ENCODE peak calls at places on chromosomes 6 and 20, in seven cellular contexts. H is fibroblast of lung, U is hepatocyte, G is right lobe of liver, I is ovary, O is breast epithelium, X is spleen. S is an unnamed sample. For H3K4me1, the result is how much of the 10 kb centered on the place peaks cover.

GRCh38 chr6:118320652-118321051 is 227.4 kb upstream of the PLN start:
- DNase-seq in H (no peak), U (no peak), G (no peak), I (no peak), O (no peak), X (no peak), S (no peak)

GRCh38 chr6:116251568-116252384 is 2.1 kb downstream of the TSPYL4 start:
- DNase-seq in H (peak), U (no peak), G (no peak), I (no peak), O (no peak), X (no peak), S (no peak)

GRCh38 chr6:99867026-99867425 is 127.0 kb downstream of the MCHR2 start:
- DNase-seq in H (no peak), U (no peak), G (no peak), I (no peak), O (no peak), X (no peak), S (no peak)

GRCh38 chr6:113672691-113673149 is 184.4 kb upstream of the MARCKS start:
- DNase-seq in H (peak), U (no peak), G (peak), I (peak), O (no peak), X (no peak), S (peak)

GRCh38 chr20:47546184-47547033 is 44.7 kb downstream of the NCOA3 start:
- DNase-seq in H (peak), U (no peak), G (no peak), I (no peak), O (no peak), X (no peak), S (no peak)

GRCh38 chr6:131122007-131122406 is 13.3 kb upstream of the AKAP7 start:
- DNase-seq in H (no peak), U (no peak), G (no peak), I (no peak), O (no peak), X (no peak), S (no peak)

GRCh38 chr20:47276856-47277541 is 79.5 kb downstream of the ZMYND8 start:
- DNase-seq in H (peak), U (no peak), G (no peak), I (peak), O (peak), X (no peak), S (peak)

GRCh38 chr6:143510991-143511891 is at the start of gene FUCA2:
- DNase-seq in H (peak), U (peak), G (peak), I (peak), O (peak), X (peak), S (peak)

GRCh38 chr6:17865798-17866725 is 121.4 kb downstream of the KIF13A start:
- DNase-seq in H (peak), U (peak), G (no peak), I (peak), O (no peak), X (no peak), S (peak)

DNA sequence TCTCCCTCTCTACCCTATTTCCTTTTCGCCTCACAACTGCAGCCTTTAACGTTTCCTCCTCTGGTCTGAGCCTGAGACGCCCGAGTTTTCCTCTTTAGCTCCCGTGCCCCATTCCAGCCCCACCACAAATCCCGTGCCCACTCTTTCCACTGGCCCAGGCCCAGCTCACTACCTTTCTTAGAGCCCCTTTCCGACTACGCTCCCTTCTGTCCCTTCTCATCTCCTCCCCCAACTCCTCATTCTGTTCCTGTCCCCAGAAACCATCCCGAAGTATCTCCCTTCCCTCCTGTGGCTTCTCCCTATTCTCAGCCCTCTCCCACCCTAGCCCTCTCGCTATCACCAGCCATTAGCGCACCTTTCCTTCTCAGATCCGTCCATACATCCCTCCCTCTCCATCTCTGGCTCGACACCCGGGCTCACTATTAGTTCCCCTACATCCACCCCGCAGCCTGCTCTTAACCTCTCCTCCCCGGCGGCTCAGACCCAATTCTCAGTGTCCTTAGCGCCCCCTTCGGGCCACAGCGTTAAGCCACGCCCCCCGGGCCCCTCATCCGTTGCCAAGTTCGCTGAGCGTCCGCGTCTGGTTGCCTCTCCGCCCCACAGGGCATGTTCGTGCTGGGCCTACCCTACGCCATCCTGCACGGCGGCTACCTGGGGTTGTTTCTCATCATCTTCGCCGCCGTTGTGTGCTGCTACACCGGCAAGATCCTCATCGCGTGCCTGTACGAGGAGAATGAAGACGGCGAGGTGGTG is 2.7 kb downstream of the SLC32A1 start:
- DNase-seq in H (no peak), U (no peak), G (no peak), I (no peak), O (no peak), X (no peak), S (no peak)
- TF ChIP-seq CTCF in H (no peak), U (peak), G (no peak), I (no peak), O (no peak), X (no peak), S (peak)

GRCh38 chr6:701215-701614 is 8.3 kb upstream of the EXOC2 start:
- DNase-seq in H (no peak), U (no peak), G (no peak), I (no peak), O (no peak), X (no peak), S (no peak)
- H3K4me1 ChIP-seq in H (under half), U (under half), G (under half), I (under half), O (under half), X (under half), S (under half)

DNA sequence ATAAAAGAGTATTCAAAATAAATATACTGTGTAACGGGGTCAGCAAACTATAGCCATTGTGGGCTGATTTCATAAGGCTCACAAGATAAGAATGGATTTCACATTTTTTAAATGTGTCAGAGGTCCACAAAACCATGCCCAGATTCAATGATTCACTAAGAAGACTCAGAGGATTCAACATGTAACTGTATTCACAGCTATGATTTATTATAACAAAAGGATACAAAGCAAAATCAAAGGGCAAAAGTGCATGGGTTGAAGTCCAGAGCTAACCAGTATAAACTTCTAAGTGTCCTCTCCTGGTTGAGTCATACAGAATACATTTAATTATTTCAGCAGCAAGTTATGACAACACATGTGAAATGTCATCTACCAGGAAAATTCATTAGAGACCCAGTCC is 49.2 kb downstream of the TBC1D32 start:
- DNase-seq in H (peak), U (no peak), G (no peak), I (no peak), O (no peak), X (no peak), S (no peak)
- H3K27ac ChIP-seq in H (no peak), U (no peak), G (no peak), I (no peak), O (no peak), X (no peak), S (no peak)

GRCh38 chr6:39223535-39223934 is 5.7 kb downstream of the KCNK5 start:
- DNase-seq in H (no peak), U (no peak), G (no peak), I (peak), O (no peak), X (no peak), S (no peak)
- TF ChIP-seq CTCF in H (no peak), U (no peak), G (no peak), I (no peak), O (no peak), X (no peak), S (no peak)

GRCh38 chr6:16321341-16321710 is 82.9 kb downstream of the GMPR start:
- DNase-seq in H (no peak), U (no peak), G (no peak), I (no peak), O (no peak), X (no peak), S (no peak)
- H3K4me1 ChIP-seq in H (under half), U (under half), G (under half), I (under half), O (under half), X (half or more), S (half or more)

DNA sequence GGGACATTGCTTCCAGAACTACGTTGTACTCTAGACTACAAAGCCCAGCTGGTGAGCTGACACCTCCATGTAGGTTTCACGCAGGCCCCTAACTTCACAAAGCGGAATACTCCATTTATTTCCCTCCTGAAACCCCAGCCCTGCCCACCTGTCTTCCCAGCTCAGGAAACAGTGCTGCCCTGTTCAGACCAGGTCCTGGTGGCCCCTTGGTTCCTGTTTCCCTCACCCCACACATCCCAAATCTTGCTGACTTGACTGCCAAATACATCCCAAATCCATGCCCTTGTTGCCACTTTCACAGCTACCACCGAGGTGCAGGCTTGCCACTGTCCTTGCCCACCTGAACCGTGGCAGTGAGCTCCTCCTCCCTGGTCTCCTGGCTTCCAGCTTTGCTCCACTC is 113.1 kb upstream of the PTPN1 start:
- DNase-seq in H (no peak), U (no peak), G (no peak), I (no peak), O (no peak), X (no peak), S (no peak)
- H3K27ac ChIP-seq in H (no peak), U (no peak), G (peak), I (no peak), O (no peak), X (peak), S (peak)

S was measured in heart left ventricle.